ENCODE peak calls at places on chromosomes 11 and 22, in six cellular contexts. Z is cardiac muscle cell, R is sigmoid colon, V is HepG2, G is aorta, Y is uterus. O is an unnamed sample. For H3K4me1, the result is how much of the 10 kb centered on the place peaks cover.

GRCh38 chr11:35785287-35786167 is 123.0 kb downstream of the TRIM44 start:
- DNase-seq in Z (no peak), R (no peak), V (no peak), G (no peak), Y (no peak), O (no peak)

GRCh38 chr11:63761173-63761572 is 7.4 kb downstream of the ZFTA start:
- DNase-seq in Z (no peak), R (no peak), V (no peak), G (no peak), Y (no peak), O (no peak)

GRCh38 chr11:61749607-61750217 is 2.7 kb upstream of the MYRF start:
- DNase-seq in Z (peak), R (no peak), V (peak), G (no peak), Y (no peak), O (no peak)

GRCh38 chr11:61667684-61668320 is 12.4 kb upstream of the DAGLA start:
- DNase-seq in Z (no peak), R (no peak), V (no peak), G (no peak), Y (no peak), O (no peak)

GRCh38 chr11:127815316-127815715 is 772.0 kb downstream of the ETS1 start:
- DNase-seq in Z (no peak), R (no peak), V (no peak), G (no peak), Y (no peak), O (no peak)

GRCh38 chr11:76639621-76640020 is 30.9 kb downstream of the LRRC32 start:
- DNase-seq in Z (no peak), R (peak), V (no peak), G (peak), Y (no peak), O (no peak)

GRCh38 chr22:25364736-25365241 is 145.3 kb downstream of the CRYBB2 start:
- DNase-seq in Z (no peak), R (peak), V (no peak), G (peak), Y (no peak), O (no peak)

GRCh38 chr11:93389737-93390136 is 59.2 kb downstream of the DEUP1 start:
- DNase-seq in Z (no peak), R (no peak), V (no peak), G (no peak), Y (no peak), O (no peak)

GRCh38 chr11:1733716-1734351 is 16.6 kb downstream of the IFITM10 start:
- DNase-seq in Z (no peak), R (no peak), V (no peak), G (peak), Y (no peak), O (no peak)

GRCh38 chr11:76802621-76803020 is 19.5 kb downstream of the TSKU start:
- DNase-seq in Z (no peak), R (no peak), V (no peak), G (no peak), Y (peak), O (no peak)

GRCh38 chr11:76791861-76792260 is 8.7 kb downstream of the TSKU start:
- DNase-seq in Z (peak), R (peak), V (peak), G (no peak), Y (peak), O (no peak)

GRCh38 chr22:23911318-23911980 is 17.3 kb downstream of the MIF start:
- DNase-seq in Z (no peak), R (no peak), V (no peak), G (no peak), Y (no peak), O (no peak)

GRCh38 chr11:69099193-69099592 is 50.5 kb downstream of the TPCN2 start:
- DNase-seq in Z (no peak), R (no peak), V (no peak), G (no peak), Y (no peak), O (no peak)

GRCh38 chr22:27045103-27045940 is 387.9 kb downstream of the MIAT start:
- DNase-seq in Z (peak), R (no peak), V (no peak), G (no peak), Y (no peak), O (no peak)

GRCh38 chr11:118152552-118153471 is at the start of gene SCN4B:
- DNase-seq in Z (peak), R (peak), V (no peak), G (peak), Y (peak), O (no peak)

GRCh38 chr11:77968337-77968736 is 26.1 kb downstream of the INTS4 start:
- DNase-seq in Z (no peak), R (no peak), V (no peak), G (no peak), Y (no peak), O (no peak)

GRCh38 chr11:130434521-130435223 is 6.3 kb upstream of the ADAMTS8 start:
- DNase-seq in Z (peak), R (peak), V (peak), G (peak), Y (peak), O (peak)

GRCh38 chr11:86938900-86939880 is 16.0 kb downstream of the FZD4 start:
- DNase-seq in Z (peak), R (no peak), V (peak), G (no peak), Y (no peak), O (peak)

GRCh38 chr11:63613517-63614135 is 607 bp downstream of the PLAAT3 start:
- DNase-seq in Z (peak), R (peak), V (no peak), G (peak), Y (peak), O (peak)

GRCh38 chr11:17013548-17014320 is 480 bp downstream of the PLEKHA7 start:
- DNase-seq in Z (no peak), R (peak), V (peak), G (peak), Y (no peak), O (no peak)

GRCh38 chr22:22882033-22882717 is 5.4 kb upstream of the IGLL5 start:
- DNase-seq in Z (no peak), R (no peak), V (no peak), G (no peak), Y (no peak), O (no peak)

GRCh38 chr11:2127357-2127971 is 11.7 kb downstream of the IGF2 start:
- DNase-seq in Z (no peak), R (no peak), V (no peak), G (peak), Y (no peak), O (no peak)

GRCh38 chr11:35173011-35173511 is 34.1 kb downstream of the CD44 start:
- DNase-seq in Z (peak), R (no peak), V (peak), G (no peak), Y (no peak), O (no peak)

GRCh38 chr11:62854825-62855570 is 15.6 kb upstream of the WDR74 start:
- DNase-seq in Z (no peak), R (no peak), V (no peak), G (peak), Y (no peak), O (no peak)

GRCh38 chr11:34197256-34197655 is 91.8 kb downstream of the NAT10 start:
- DNase-seq in Z (no peak), R (no peak), V (no peak), G (no peak), Y (no peak), O (no peak)

GRCh38 chr11:57567210-57567511 is 311 bp downstream of the UBE2L6 start:
- DNase-seq in Z (no peak), R (peak), V (no peak), G (no peak), Y (no peak), O (peak)

GRCh38 chr11:110971110-110971509 is 258.9 kb upstream of the ARHGAP20 start:
- DNase-seq in Z (peak), R (no peak), V (no peak), G (no peak), Y (no peak), O (no peak)

GRCh38 chr11:45894555-45895247 is 9.2 kb downstream of the MAPK8IP1 start:
- DNase-seq in Z (no peak), R (no peak), V (no peak), G (no peak), Y (no peak), O (no peak)

GRCh38 chr11:73218106-73218829 is at the start of gene P2RY2:
- DNase-seq in Z (peak), R (peak), V (peak), G (peak), Y (peak), O (no peak)

GRCh38 chr11:75969626-75970308 is 154.8 kb downstream of the UVRAG start:
- DNase-seq in Z (peak), R (no peak), V (no peak), G (no peak), Y (no peak), O (no peak)

GRCh38 chr22:23245045-23245798 is 64.9 kb downstream of the BCR start:
- DNase-seq in Z (no peak), R (no peak), V (no peak), G (no peak), Y (no peak), O (no peak)

GRCh38 chr11:68212421-68213134 is 518 bp downstream of the KMT5B start:
- DNase-seq in Z (peak), R (peak), V (peak), G (peak), Y (peak), O (peak)

DNA sequence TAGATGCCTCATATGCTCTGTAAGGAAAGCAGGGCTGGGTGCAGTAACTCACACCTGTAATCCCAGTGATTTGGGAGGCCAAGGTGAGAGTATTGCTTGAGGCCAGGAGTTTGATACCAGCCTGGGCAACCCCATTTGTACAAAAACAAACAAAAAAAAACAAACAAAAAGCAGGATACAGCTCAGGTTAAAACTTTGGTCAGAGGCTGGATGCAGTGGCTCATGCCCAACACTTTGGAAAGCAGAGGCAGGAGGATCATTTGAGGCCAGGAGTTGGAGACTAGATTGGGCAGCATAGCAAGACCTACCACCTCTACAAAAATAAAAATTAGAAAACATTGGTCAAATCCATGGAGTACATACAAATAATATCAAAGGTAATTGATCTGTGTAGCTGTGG is 7.9 kb downstream of the CUL5 start:
- DNase-seq in Z (no peak), R (no peak), V (no peak), G (no peak), Y (no peak), O (no peak)
- H3K4me1 ChIP-seq in Z (under half), R (half or more), V (half or more), G (under half), Y (under half), O (under half)

DNA sequence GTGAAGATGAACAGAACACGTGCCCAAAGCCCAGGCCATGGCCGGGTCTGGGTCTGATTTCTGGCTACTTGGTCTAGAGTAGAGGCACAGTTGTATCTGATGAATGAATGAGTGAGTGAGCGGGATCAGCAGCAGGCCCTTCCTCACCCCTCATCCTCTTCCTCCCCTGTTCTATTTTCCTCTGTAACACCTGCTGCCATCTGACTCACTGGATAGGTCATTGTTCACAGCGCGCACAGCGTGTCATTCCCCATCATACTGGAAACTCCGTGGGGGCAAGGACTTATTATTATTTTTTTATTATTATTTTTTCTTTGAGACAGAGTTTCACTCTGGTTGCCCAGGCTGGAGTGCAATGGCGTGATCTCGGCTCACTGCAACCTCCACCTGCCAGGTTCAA is 13.9 kb downstream of the NCF4 start:
- DNase-seq in Z (no peak), R (no peak), V (no peak), G (no peak), Y (no peak), O (no peak)
- H3K4me1 ChIP-seq in Z (under half), R (under half), V (under half), G (under half), Y (under half), O (under half)

GRCh38 chr11:122659676-122660571 is 4.4 kb downstream of the UBASH3B start:
- DNase-seq in Z (no peak), R (no peak), V (no peak), G (no peak), Y (no peak), O (no peak)
- H3K4me1 ChIP-seq in Z (under half), R (under half), V (under half), G (under half), Y (under half), O (half or more)

GRCh38 chr11:3854660-3854976 is 846 bp upstream of the STIM1 start:
- DNase-seq in Z (no peak), R (no peak), V (no peak), G (no peak), Y (no peak), O (no peak)

GRCh38 chr11:3856856-3857553 is 1.5 kb downstream of the STIM1 start:
- DNase-seq in Z (no peak), R (no peak), V (no peak), G (no peak), Y (no peak), O (no peak)

GRCh38 chr11:3857628-3858027 is 2.2 kb downstream of the STIM1 start:
- DNase-seq in Z (no peak), R (no peak), V (peak), G (no peak), Y (no peak), O (no peak)

GRCh38 chr11:3854977-3855807 is at the start of gene STIM1:
- DNase-seq in Z (peak), R (peak), V (peak), G (peak), Y (peak), O (peak)

GRCh38 chr11:3855808-3856491 is 486 bp downstream of the STIM1 start:
- DNase-seq in Z (no peak), R (peak), V (no peak), G (peak), Y (peak), O (peak)
- H3K4me1 ChIP-seq in Z (under half), R (half or more), V (half or more), G (under half), Y (under half), O (half or more)

GRCh38 chr11:12170984-12171383 is 60.6 kb downstream of the MICAL2 start:
- DNase-seq in Z (peak), R (peak), V (no peak), G (no peak), Y (peak), O (no peak)

GRCh38 chr11:12171921-12172320 is 61.5 kb downstream of the MICAL2 start:
- DNase-seq in Z (no peak), R (no peak), V (no peak), G (no peak), Y (no peak), O (no peak)

GRCh38 chr11:12170501-12170900 is 60.1 kb downstream of the MICAL2 start:
- DNase-seq in Z (no peak), R (no peak), V (no peak), G (no peak), Y (no peak), O (no peak)

GRCh38 chr11:12168114-12168513 is 57.7 kb downstream of the MICAL2 start:
- DNase-seq in Z (no peak), R (no peak), V (no peak), G (no peak), Y (no peak), O (no peak)

GRCh38 chr11:12169822-12170221 is 59.4 kb downstream of the MICAL2 start:
- DNase-seq in Z (no peak), R (no peak), V (no peak), G (no peak), Y (no peak), O (no peak)
- H3K4me1 ChIP-seq in Z (half or more), R (half or more), V (under half), G (under half), Y (under half), O (under half)

DNA sequence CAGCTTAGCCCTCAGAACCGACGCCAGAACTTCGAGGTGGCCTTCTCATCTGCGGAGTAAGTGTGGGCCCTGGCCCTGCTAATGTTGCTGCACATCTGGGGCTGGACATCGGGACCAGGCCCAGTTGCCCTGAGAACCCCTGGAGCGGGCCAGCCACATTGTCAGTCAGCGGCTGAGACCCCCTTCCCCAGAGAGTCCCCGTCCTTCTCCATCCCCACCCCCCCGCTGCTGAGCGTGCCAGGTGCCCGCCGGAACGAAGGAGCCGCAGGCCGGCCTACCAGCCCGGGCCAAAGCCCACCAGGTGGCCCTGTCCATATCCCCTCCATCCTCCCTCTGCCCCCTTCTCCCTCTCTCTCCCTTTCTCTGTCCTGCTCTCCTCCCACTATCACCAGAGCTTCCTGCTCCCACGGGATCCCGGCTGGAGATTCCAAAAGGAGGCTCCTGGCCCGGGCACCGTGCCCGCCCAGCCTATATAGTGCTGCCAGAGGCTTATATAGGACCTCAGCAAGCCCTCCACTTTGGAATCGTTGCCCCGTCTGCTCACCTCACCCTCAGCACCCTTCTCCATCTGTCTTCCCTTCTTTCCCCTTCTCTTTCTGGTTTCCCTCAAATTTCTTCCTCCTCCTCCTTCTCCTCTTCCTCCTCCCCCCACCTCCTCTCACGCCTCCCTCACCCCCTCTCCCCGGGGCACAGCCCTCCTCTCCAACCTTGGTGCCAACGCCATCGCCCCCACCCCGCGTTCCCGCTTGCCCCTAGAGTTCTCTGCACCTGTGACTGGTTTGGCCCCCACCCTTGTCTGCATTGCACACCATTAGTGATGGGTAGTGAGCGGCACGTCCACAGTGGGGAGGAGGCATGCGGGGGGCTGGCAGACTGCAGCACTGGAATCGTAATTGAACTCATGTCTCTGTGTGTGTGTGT is 7.3 kb downstream of the SELENOM start:
- DNase-seq in Z (no peak), R (peak), V (no peak), G (no peak), Y (no peak), O (no peak)
- H3K4me1 ChIP-seq in Z (under half), R (half or more), V (under half), G (under half), Y (under half), O (under half)

GRCh38 chr22:36348760-36349159 is 39.0 kb downstream of the MYH9 start:
- DNase-seq in Z (no peak), R (no peak), V (no peak), G (no peak), Y (no peak), O (no peak)
- H3K4me1 ChIP-seq in Z (under half), R (half or more), V (half or more), G (under half), Y (under half), O (half or more)

DNA sequence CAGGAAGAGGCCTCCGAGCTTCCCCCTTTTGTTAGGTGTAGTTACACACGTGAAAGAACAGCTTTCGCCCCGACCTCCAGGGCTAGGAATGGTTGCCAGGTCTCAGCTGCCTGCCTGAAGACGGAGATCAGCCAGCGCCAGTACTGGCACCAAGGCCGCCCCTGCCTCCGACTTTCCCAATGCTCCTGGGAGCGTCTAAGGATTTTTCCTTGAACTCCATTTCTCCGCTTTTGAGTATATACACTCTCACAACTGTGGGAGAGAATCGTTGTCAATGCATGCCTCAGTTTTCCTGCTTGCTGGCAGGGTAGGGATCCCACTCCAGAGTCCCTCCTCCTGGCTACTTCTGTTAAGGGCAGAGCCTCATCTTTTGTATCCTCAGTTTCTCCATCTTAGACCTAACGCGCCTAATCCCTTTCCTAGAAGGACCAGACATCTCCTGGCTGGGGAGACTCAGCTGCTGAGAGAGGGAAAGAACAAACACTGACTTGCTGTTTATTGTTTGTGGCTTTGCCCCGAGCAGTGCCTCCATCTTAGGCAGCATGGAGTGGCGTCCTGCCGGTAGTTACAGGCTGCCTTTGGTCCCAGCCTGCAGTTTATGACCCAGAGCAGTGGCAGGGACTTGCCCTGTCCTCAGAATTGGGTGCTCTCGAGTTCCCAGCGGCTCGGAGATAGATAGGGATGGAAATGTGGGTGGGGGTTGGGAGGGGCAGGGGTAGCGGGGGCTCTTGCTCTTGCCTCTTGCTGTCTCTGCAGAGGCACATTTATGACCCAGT is 3.3 kb downstream of the ALX4 start:
- DNase-seq in Z (no peak), R (no peak), V (no peak), G (no peak), Y (no peak), O (no peak)
- H3K4me1 ChIP-seq in Z (under half), R (under half), V (under half), G (under half), Y (under half), O (under half)